ENCODE peak calls at places on chromosomes 16 and 17, in four cellular contexts. One of them, this sample, is unnamed.

GRCh38 chr17:77857613-77858012 is 100.9 kb upstream of the TNRC6C start:
- DNase-seq in A673: no peak
- DNase-seq in gastrocnemius medialis: no peak
- DNase-seq in H7: no peak
- DNase-seq in this sample: no peak

GRCh38 chr17:2030779-2031163 is 818 bp downstream of the DPH1 start:
- DNase-seq in gastrocnemius medialis: no peak
- DNase-seq in H7: no peak
- DNase-seq in A673: no peak
- DNase-seq in this sample: no peak

GRCh38 chr17:17572010-17572785 is 19.3 kb downstream of the PEMT start:
- DNase-seq in gastrocnemius medialis: no peak
- DNase-seq in H7: no peak
- DNase-seq in A673: no peak
- DNase-seq in this sample: no peak

GRCh38 chr17:61135782-61136181 is 263.9 kb upstream of the TBX2 start:
- DNase-seq in A673: no peak
- DNase-seq in H7: no peak
- DNase-seq in gastrocnemius medialis: no peak
- DNase-seq in this sample: no peak

GRCh38 chr16:16850274-16850673 is 471.3 kb downstream of the NPIPA7 start:
- DNase-seq in H7: no peak
- DNase-seq in gastrocnemius medialis: no peak
- DNase-seq in A673: no peak
- DNase-seq in this sample: no peak

GRCh38 chr16:35559911-35560636 is 2100.7 kb downstream of the TP53TG3F start:
- DNase-seq in gastrocnemius medialis: no peak
- DNase-seq in A673: no peak
- DNase-seq in H7: no peak
- DNase-seq in this sample: no peak

GRCh38 chr17:17937450-17937849 is 34.8 kb downstream of the TOM1L2 start:
- DNase-seq in A673: no peak
- DNase-seq in gastrocnemius medialis: no peak
- DNase-seq in H7: no peak
- DNase-seq in this sample: no peak

GRCh38 chr16:63890072-63890471 is 1231.8 kb downstream of the CDH11 start:
- DNase-seq in H7: no peak
- DNase-seq in gastrocnemius medialis: no peak
- DNase-seq in A673: no peak
- DNase-seq in this sample: no peak

GRCh38 chr16:30184430-30185140 is 1.2 kb downstream of the CORO1A start:
- DNase-seq in A673: no peak
- DNase-seq in H7: peak; percentile 29
- DNase-seq in gastrocnemius medialis: no peak
- DNase-seq in this sample: peak; percentile 43

GRCh38 chr17:21301593-21302550 is 17.4 kb downstream of the MAP2K3 start:
- DNase-seq in A673: no peak
- DNase-seq in gastrocnemius medialis: no peak
- DNase-seq in H7: peak; percentile 60
- DNase-seq in this sample: no peak

GRCh38 chr16:3578121-3578520 is 918 bp upstream of the NLRC3 start:
- DNase-seq in gastrocnemius medialis: no peak
- DNase-seq in H7: peak; percentile 33
- DNase-seq in A673: no peak
- DNase-seq in this sample: no peak

GRCh38 chr17:17071531-17072360 is 29.5 kb downstream of the MPRIP start:
- DNase-seq in A673: no peak
- DNase-seq in gastrocnemius medialis: no peak
- DNase-seq in H7: no peak
- DNase-seq in this sample: no peak

GRCh38 chr17:690346-690745 is 24.3 kb downstream of the VPS53 start:
- DNase-seq in A673: no peak
- DNase-seq in gastrocnemius medialis: no peak
- DNase-seq in H7: no peak
- DNase-seq in this sample: no peak

GRCh38 chr16:11236855-11237254 is 19.1 kb downstream of the SOCS1 start:
- DNase-seq in gastrocnemius medialis: no peak
- DNase-seq in H7: no peak
- DNase-seq in A673: no peak
- DNase-seq in this sample: peak; percentile 61

GRCh38 chr17:59067340-59067739 is 39.3 kb downstream of the TRIM37 start:
- DNase-seq in A673: no peak
- DNase-seq in gastrocnemius medialis: no peak
- DNase-seq in H7: no peak
- DNase-seq in this sample: no peak

GRCh38 chr17:72413077-72414031 is 292.5 kb downstream of the SOX9 start:
- DNase-seq in A673: no peak
- DNase-seq in H7: no peak
- DNase-seq in gastrocnemius medialis: no peak
- DNase-seq in this sample: no peak

GRCh38 chr16:83574388-83574787 is 233.4 kb upstream of the HSBP1 start:
- DNase-seq in A673: no peak
- DNase-seq in H7: peak; percentile 21
- DNase-seq in gastrocnemius medialis: no peak
- DNase-seq in this sample: no peak

GRCh38 chr16:2852003-2852730 is 5.8 kb downstream of the PRSS22 start:
- DNase-seq in H7: peak; percentile 64
- DNase-seq in A673: no peak
- DNase-seq in gastrocnemius medialis: no peak
- DNase-seq in this sample: no peak

GRCh38 chr17:27797390-27798091 is 2.8 kb downstream of the NOS2 start:
- DNase-seq in H7: no peak
- DNase-seq in A673: no peak
- DNase-seq in gastrocnemius medialis: no peak
- DNase-seq in this sample: no peak

GRCh38 chr16:7363397-7364053 is 30.9 kb downstream of the RBFOX1 start:
- DNase-seq in H7: no peak
- DNase-seq in A673: no peak
- DNase-seq in gastrocnemius medialis: peak; percentile 44
- DNase-seq in this sample: no peak

GRCh38 chr17:72974605-72975232 is 117.8 kb downstream of the SLC39A11 start:
- DNase-seq in gastrocnemius medialis: no peak
- DNase-seq in H7: no peak
- DNase-seq in A673: no peak
- DNase-seq in this sample: no peak

GRCh38 chr17:2375406-2375805 is 25.5 kb downstream of the MNT start:
- DNase-seq in A673: no peak
- DNase-seq in H7: no peak
- DNase-seq in gastrocnemius medialis: no peak
- DNase-seq in this sample: no peak

GRCh38 chr16:48366165-48367093 is 18.8 kb downstream of the SIAH1 start:
- DNase-seq in A673: peak; percentile 78
- DNase-seq in H7: peak; percentile 48
- DNase-seq in gastrocnemius medialis: peak; percentile 40
- DNase-seq in this sample: peak; percentile 65

GRCh38 chr17:42227849-42228696 is 33.8 kb upstream of the GHDC start:
- DNase-seq in A673: no peak
- DNase-seq in gastrocnemius medialis: peak; percentile 34
- DNase-seq in H7: no peak
- DNase-seq in this sample: no peak

GRCh38 chr17:8063761-8064589 is 23.5 kb downstream of the ALOX12B start:
- DNase-seq in H7: peak; percentile 81
- DNase-seq in gastrocnemius medialis: no peak
- DNase-seq in A673: no peak
- DNase-seq in this sample: no peak

GRCh38 chr16:56632160-56632847 is at the start of gene MT1M:
- DNase-seq in H7: peak; percentile 83
- DNase-seq in gastrocnemius medialis: no peak
- DNase-seq in A673: no peak
- DNase-seq in this sample: no peak

GRCh38 chr17:71405101-71405500 is 715.7 kb upstream of the SOX9 start:
- DNase-seq in gastrocnemius medialis: no peak
- DNase-seq in H7: no peak
- DNase-seq in A673: no peak
- DNase-seq in this sample: no peak

GRCh38 chr16:50160495-50161164 is 7.5 kb downstream of the TENT4B start:
- DNase-seq in H7: no peak
- DNase-seq in gastrocnemius medialis: no peak
- DNase-seq in A673: no peak
- DNase-seq in this sample: no peak

GRCh38 chr16:49281843-49282642 is 405 bp upstream of the CBLN1 start:
- DNase-seq in A673: peak; percentile 84
- DNase-seq in gastrocnemius medialis: peak; percentile 54
- DNase-seq in H7: peak; percentile 99
- DNase-seq in this sample: peak; percentile 82

GRCh38 chr16:28003923-28004322 is 59.6 kb downstream of the GSG1L start:
- DNase-seq in A673: no peak
- DNase-seq in gastrocnemius medialis: no peak
- DNase-seq in H7: no peak
- DNase-seq in this sample: no peak

GRCh38 chr17:1197781-1198490 is 18.2 kb upstream of the ABR start:
- DNase-seq in H7: peak; percentile 55
- DNase-seq in gastrocnemius medialis: peak; percentile 52
- DNase-seq in A673: no peak
- DNase-seq in this sample: peak; percentile 70

GRCh38 chr17:71494456-71494855 is 626.4 kb upstream of the SOX9 start:
- DNase-seq in A673: no peak
- DNase-seq in gastrocnemius medialis: no peak
- DNase-seq in H7: no peak
- DNase-seq in this sample: no peak

GRCh38 chr17:77619851-77620250 is 338.7 kb upstream of the TNRC6C start:
- DNase-seq in A673: no peak
- DNase-seq in gastrocnemius medialis: no peak
- DNase-seq in H7: no peak
- DNase-seq in this sample: no peak

GRCh38 chr16:73058616-73059409 is 10.9 kb upstream of the ZFHX3 start:
- DNase-seq in A673: peak; percentile 76
- DNase-seq in gastrocnemius medialis: no peak
- DNase-seq in H7: peak; percentile 83
- DNase-seq in this sample: no peak

GRCh38 chr17:43006639-43007551 is at the start of gene IFI35:
- DNase-seq in H7: peak; percentile 76
- DNase-seq in A673: peak; percentile 70
- DNase-seq in gastrocnemius medialis: peak; percentile 66
- DNase-seq in this sample: peak; percentile 87

GRCh38 chr17:8606415-8606814 is 24.1 kb downstream of the MYH10 start:
- DNase-seq in H7: no peak
- DNase-seq in gastrocnemius medialis: no peak
- DNase-seq in A673: peak; percentile 42
- DNase-seq in this sample: no peak

GRCh38 chr16:49824600-49824999 is 31.3 kb downstream of the ZNF423 start:
- DNase-seq in H7: no peak
- DNase-seq in A673: no peak
- DNase-seq in gastrocnemius medialis: no peak
- DNase-seq in this sample: no peak

GRCh38 chr16:80931985-80932720 is 74.5 kb downstream of the CMC2 start:
- DNase-seq in gastrocnemius medialis: peak; percentile 56
- DNase-seq in A673: peak; percentile 48
- DNase-seq in H7: peak; percentile 89
- DNase-seq in this sample: peak; percentile 42
- H3K4me3 ChIP-seq in gastrocnemius medialis: peak overlapping the region; percentile 72
- H3K4me3 ChIP-seq in A673: peak overlapping the region; percentile 35
- H3K4me3 ChIP-seq in H7: peak overlapping the region; percentile 44
- H3K4me3 ChIP-seq in this sample: peak overlapping the region; percentile 5

DNA sequence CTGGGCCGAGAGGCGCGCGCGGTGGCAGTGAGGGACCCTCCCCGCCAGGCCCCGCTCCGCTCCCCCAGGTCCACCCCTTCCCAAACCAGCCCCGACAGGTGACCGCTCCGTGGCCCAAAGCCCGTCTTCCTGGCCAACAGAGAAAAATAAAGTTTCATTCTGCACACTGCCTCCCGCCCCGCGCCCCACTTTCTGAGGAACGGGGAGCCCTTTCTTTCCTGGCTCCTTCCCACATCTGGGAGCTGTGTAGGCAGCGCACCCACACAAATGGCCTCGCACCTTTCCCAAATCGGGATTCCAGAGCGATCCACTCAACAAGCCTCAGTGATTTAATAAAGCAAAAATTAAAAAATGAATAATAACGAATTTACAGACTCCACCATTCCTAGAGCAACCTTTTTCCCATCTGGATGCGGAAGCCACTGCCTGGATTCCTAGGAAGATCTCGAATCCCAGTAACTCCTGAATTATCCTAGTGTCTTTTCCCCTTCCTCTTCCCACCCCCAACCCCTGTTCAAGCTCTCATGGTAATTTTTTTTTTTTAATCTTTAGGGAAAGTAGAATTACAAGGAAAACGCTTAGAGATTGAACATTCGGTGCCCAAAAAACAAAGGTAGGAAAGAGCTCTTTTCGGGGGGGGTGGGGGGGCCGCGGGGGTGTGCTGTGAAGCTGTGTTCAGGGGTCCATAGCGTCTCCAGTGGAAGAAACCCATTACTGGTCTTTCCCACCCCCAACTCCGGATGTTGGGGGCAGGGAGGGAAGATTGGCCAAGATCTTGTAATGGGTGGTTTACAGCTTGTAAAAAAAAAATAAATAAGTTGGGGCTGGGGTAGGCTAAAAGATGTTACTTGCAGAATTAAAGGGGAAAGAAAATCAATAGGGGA is 1.6 kb downstream of the IGF2BP1 start:
- DNase-seq in H7: no peak
- DNase-seq in A673: peak; percentile 77
- DNase-seq in gastrocnemius medialis: no peak
- DNase-seq in this sample: no peak
- H3K4me3 ChIP-seq in H7: peak overlapping the region; percentile 99
- H3K4me3 ChIP-seq in A673: peak overlapping the region; percentile 97
- H3K4me3 ChIP-seq in gastrocnemius medialis: no peak overlapping the region
- H3K4me3 ChIP-seq in this sample: no peak overlapping the region

DNA sequence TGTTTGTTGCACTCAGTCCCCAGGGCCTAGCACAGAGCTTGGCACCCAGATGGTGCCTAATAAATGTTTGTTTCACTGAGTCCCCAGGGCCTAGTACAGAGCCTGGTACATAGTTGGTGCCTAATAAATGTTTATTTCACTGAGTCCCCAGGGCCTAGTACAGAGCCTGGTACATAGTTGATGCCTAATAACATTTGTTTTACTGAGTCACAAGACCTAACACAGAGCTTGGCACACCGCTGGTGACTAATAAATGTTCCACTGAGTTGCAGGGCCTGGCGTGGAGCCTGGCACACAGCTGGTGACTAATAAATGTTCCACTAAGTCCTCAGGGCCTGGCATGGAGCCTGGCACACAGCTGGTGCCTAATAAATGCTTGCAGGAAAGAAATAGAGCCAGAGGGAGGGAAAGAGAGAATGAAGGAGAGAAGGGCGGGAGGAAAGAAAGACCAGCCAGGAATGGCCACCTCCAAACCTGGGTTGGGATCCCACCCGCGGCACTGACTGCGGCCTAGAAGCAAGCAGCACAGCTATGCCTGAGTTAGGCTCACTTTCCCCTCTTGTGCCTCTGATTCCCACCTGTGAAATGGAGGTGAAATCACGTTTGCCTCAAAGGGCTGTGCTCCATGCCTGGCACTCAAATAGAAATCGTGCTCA is 7.5 kb downstream of the SLC5A11 start:
- DNase-seq in gastrocnemius medialis: no peak
- DNase-seq in A673: no peak
- DNase-seq in H7: no peak
- DNase-seq in this sample: no peak
- H3K4me3 ChIP-seq in gastrocnemius medialis: no peak overlapping the region
- H3K4me3 ChIP-seq in A673: no peak overlapping the region
- H3K4me3 ChIP-seq in H7: no peak overlapping the region
- H3K4me3 ChIP-seq in this sample: no peak overlapping the region

GRCh38 chr17:4375039-4375748 is 8.7 kb upstream of the UBE2G1 start:
- DNase-seq in A673: no peak
- DNase-seq in gastrocnemius medialis: no peak
- DNase-seq in H7: no peak
- DNase-seq in this sample: no peak
- H3K4me3 ChIP-seq in A673: no peak overlapping the region
- H3K4me3 ChIP-seq in gastrocnemius medialis: no peak overlapping the region
- H3K4me3 ChIP-seq in H7: no peak overlapping the region
- H3K4me3 ChIP-seq in this sample: no peak overlapping the region

GRCh38 chr17:14701901-14702300 is 401.0 kb downstream of the HS3ST3B1 start:
- DNase-seq in gastrocnemius medialis: no peak
- DNase-seq in H7: no peak
- DNase-seq in A673: no peak
- DNase-seq in this sample: no peak
- H3K4me3 ChIP-seq in gastrocnemius medialis: no peak overlapping the region
- H3K4me3 ChIP-seq in H7: no peak overlapping the region
- H3K4me3 ChIP-seq in A673: no peak overlapping the region
- H3K4me3 ChIP-seq in this sample: no peak overlapping the region